ENCODE peak calls at places on chromosomes 7 and 10, in five cellular contexts. M, C, U, W and Y are unnamed samples.

GRCh38 chr10:115355162-115355760 is 262.1 kb downstream of the ATRNL1 start:
- DNase-seq in M (no peak), W (no peak), U (no peak), C (peak), Y (peak)

GRCh38 chr7:130906575-130906974 is 172.6 kb upstream of the KLF14 start:
- DNase-seq in W (no peak), C (no peak), U (no peak), M (no peak), Y (no peak)

GRCh38 chr10:62779487-62780248 is 24.9 kb upstream of the ADO start:
- DNase-seq in C (no peak), M (no peak), W (no peak), U (no peak), Y (peak)

GRCh38 chr10:71531485-71532446 is 135.0 kb downstream of the CDH23 start:
- DNase-seq in C (no peak), U (no peak), W (no peak), M (no peak), Y (no peak)

GRCh38 chr10:65496541-65496940 is 1429.3 kb upstream of the LRRTM3 start:
- DNase-seq in U (no peak), M (no peak), W (no peak), C (no peak), Y (peak)

GRCh38 chr7:33905389-33906032 is at the start of gene BMPER:
- DNase-seq in W (peak), U (peak), C (no peak), M (peak), Y (no peak)

GRCh38 chr7:2383543-2384274 is 19.7 kb upstream of the CHST12 start:
- DNase-seq in M (no peak), W (no peak), C (no peak), U (no peak), Y (no peak)

GRCh38 chr10:80405636-80406035 is 2.7 kb upstream of the PRXL2A start:
- DNase-seq in W (no peak), U (no peak), C (peak), M (no peak), Y (no peak)

GRCh38 chr10:29277296-29277695 is 11.6 kb upstream of the LYZL1 start:
- DNase-seq in U (no peak), C (no peak), W (no peak), M (no peak), Y (no peak)

GRCh38 chr7:154777023-154777422 is 225.9 kb downstream of the PAXIP1 start:
- DNase-seq in W (no peak), M (no peak), U (no peak), C (no peak), Y (no peak)

GRCh38 chr10:73649876-73650536 is 5.8 kb downstream of the SYNPO2L start:
- DNase-seq in U (no peak), M (no peak), W (no peak), C (no peak), Y (no peak)

GRCh38 chr7:100949931-100950443 is 653 bp downstream of the MUC3A start:
- DNase-seq in U (no peak), C (no peak), W (peak), M (no peak), Y (no peak)

GRCh38 chr7:55104707-55105433 is 86.1 kb downstream of the EGFR start:
- DNase-seq in W (no peak), U (no peak), M (no peak), C (no peak), Y (no peak)

GRCh38 chr10:79074732-79075131 is 6.0 kb downstream of the ZMIZ1 start:
- DNase-seq in W (no peak), U (no peak), C (no peak), M (no peak), Y (no peak)

GRCh38 chr7:99762680-99763327 is 21.2 kb downstream of the CYP3A4 start:
- DNase-seq in C (no peak), W (no peak), M (peak), U (no peak), Y (no peak)

GRCh38 chr7:121331574-121331973 is 2.8 kb downstream of the WNT16 start:
- DNase-seq in U (no peak), W (no peak), M (no peak), C (no peak), Y (no peak)

GRCh38 chr10:88401671-88402347 is 181.3 kb downstream of the RNLS start:
- DNase-seq in U (no peak), C (no peak), M (no peak), W (no peak), Y (no peak)

GRCh38 chr10:72426982-72427381 is 72.3 kb upstream of the DNAJB12 start:
- DNase-seq in C (no peak), U (no peak), M (no peak), W (peak), Y (no peak)

GRCh38 chr7:34451923-34452322 is 206.1 kb upstream of the NPSR1 start:
- DNase-seq in M (no peak), C (no peak), W (no peak), U (no peak), Y (no peak)

GRCh38 chr7:110373514-110374258 is 717.2 kb upstream of the LRRN3 start:
- DNase-seq in W (no peak), U (no peak), M (no peak), C (no peak), Y (no peak)

GRCh38 chr7:151851782-151852181 is 25.1 kb downstream of the PRKAG2 start:
- DNase-seq in W (no peak), M (no peak), U (no peak), C (no peak), Y (no peak)

GRCh38 chr10:62638062-62638477 is 166.4 kb upstream of the ADO start:
- DNase-seq in C (no peak), W (no peak), U (no peak), M (no peak), Y (no peak)

GRCh38 chr10:102804382-102804781 is 32.8 kb downstream of the CYP17A1 start:
- DNase-seq in M (no peak), W (no peak), C (no peak), U (no peak), Y (no peak)

GRCh38 chr7:47314728-47315601 is 266.9 kb downstream of the TNS3 start:
- DNase-seq in W (no peak), M (peak), U (no peak), C (no peak), Y (no peak)

GRCh38 chr7:106425017-106425719 is 140.4 kb upstream of the NAMPT start:
- DNase-seq in U (peak), C (peak), M (peak), W (no peak), Y (peak)

GRCh38 chr7:138460176-138460648 is at the start of gene TRIM24:
- DNase-seq in U (no peak), M (peak), W (no peak), C (no peak), Y (no peak)

GRCh38 chr7:38746438-38746837 is 115.3 kb upstream of the AMPH start:
- DNase-seq in W (no peak), U (no peak), C (no peak), M (no peak), Y (no peak)

GRCh38 chr10:43204943-43205671 is 61.8 kb downstream of the RASGEF1A start:
- DNase-seq in C (no peak), W (peak), U (peak), M (peak), Y (no peak)

GRCh38 chr7:75617634-75618234 is 121.0 kb downstream of the HIP1 start:
- DNase-seq in M (peak), U (no peak), W (no peak), C (no peak), Y (no peak)

GRCh38 chr10:124734311-124735166 is 9.6 kb downstream of the FAM53B start:
- DNase-seq in U (peak), M (no peak), C (no peak), W (no peak), Y (no peak)

GRCh38 chr7:157397751-157398691 is 61.2 kb downstream of the DNAJB6 start:
- DNase-seq in U (peak), C (peak), M (no peak), W (peak), Y (no peak)